ENCODE peak calls at places on chromosomes 3 and 15, in four cellular contexts. V, A, I and U are unnamed samples.

GRCh38 chr3:792651-793050 is 300.2 kb upstream of the CNTN6 start:
- DNase-seq in A (no peak), V (no peak), I (no peak), U (no peak)

GRCh38 chr15:40871749-40872617 is 2.1 kb downstream of the RHOV start:
- DNase-seq in I (peak), V (peak), A (no peak), U (no peak)

GRCh38 chr3:186613637-186614265 is 891 bp downstream of the AHSG start:
- DNase-seq in I (no peak), V (no peak), A (no peak), U (no peak)

GRCh38 chr3:111173328-111173900 is 101.8 kb downstream of the NECTIN3 start:
- DNase-seq in V (no peak), A (no peak), I (no peak), U (no peak)

GRCh38 chr15:95868450-95868849 is 462.1 kb upstream of the NR2F2 start:
- DNase-seq in I (no peak), V (no peak), A (no peak), U (no peak)

GRCh38 chr3:65658398-65658797 is 380.3 kb downstream of the MAGI1 start:
- DNase-seq in V (no peak), A (no peak), I (no peak), U (no peak)

GRCh38 chr3:139113766-139114165 is 69.1 kb upstream of the PRR23C start:
- DNase-seq in A (no peak), V (no peak), I (no peak), U (no peak)

GRCh38 chr3:44989141-44989540 is 13.1 kb downstream of the EXOSC7 start:
- DNase-seq in A (no peak), V (no peak), I (no peak), U (no peak)

GRCh38 chr15:63332367-63333078 is 49.1 kb downstream of the CA12 start:
- DNase-seq in I (no peak), V (no peak), A (no peak), U (no peak)

GRCh38 chr3:47512416-47513124 is 942 bp downstream of the ELP6 start:
- DNase-seq in V (no peak), I (no peak), A (peak), U (no peak)

GRCh38 chr3:29465836-29466235 is 185.0 kb downstream of the RBMS3 start:
- DNase-seq in V (no peak), I (no peak), A (no peak), U (no peak)

GRCh38 chr3:109316162-109316730 is at the start of gene DPPA2:
- DNase-seq in V (no peak), A (no peak), I (no peak), U (no peak)

GRCh38 chr3:100893108-100893507 is 100.1 kb downstream of the ABI3BP start:
- DNase-seq in I (no peak), A (no peak), V (no peak), U (peak)

GRCh38 chr3:178063475-178063874 is 472.8 kb upstream of the KCNMB2 start:
- DNase-seq in A (no peak), V (no peak), I (no peak), U (no peak)

GRCh38 chr3:103052236-103052830 is 617.5 kb downstream of the ZPLD1 start:
- DNase-seq in V (no peak), A (peak), I (no peak), U (no peak)

GRCh38 chr3:37016903-37017302 is 23.6 kb downstream of the MLH1 start:
- DNase-seq in A (no peak), I (no peak), V (no peak), U (no peak)